ENCODE peak calls at places on chromosomes 11 and 22, in five cellular contexts. L is cardiac muscle cell; R is upper lobe of left lung; M is CD8-positive, alpha-beta memory T cell; U is kidney. Z is an unnamed sample.

GRCh38 chr11:123188508-123189165 is 6.4 kb downstream of the CLMP start:
- DNase-seq in L (peak; percentile 93), R (no peak), M (no peak), U (no peak), Z (no peak)

GRCh38 chr11:40337118-40337517 is 1122.3 kb downstream of the LRRC4C start:
- DNase-seq in L (peak; percentile 1), R (no peak), M (no peak), U (no peak), Z (no peak)

GRCh38 chr11:133163463-133164419 is 368.6 kb downstream of the OPCML start:
- DNase-seq in L (peak; percentile 61), R (no peak), M (no peak), U (no peak), Z (no peak)

GRCh38 chr22:48576333-48577013 is 1251.2 kb downstream of the BRD1 start:
- DNase-seq in L (no peak), R (peak; percentile 85), M (no peak), U (peak; percentile 71), Z (peak; percentile 37)

GRCh38 chr11:77590194-77590591 is 440 bp downstream of the AQP11 start:
- DNase-seq in L (peak; percentile 48), R (no peak), M (peak; percentile 14), U (no peak), Z (no peak)

GRCh38 chr11:89491141-89491690 is at the start of gene NOX4:
- DNase-seq in L (peak; percentile 73), R (peak; percentile 89), M (no peak), U (peak; percentile 80), Z (peak; percentile 50)

GRCh38 chr11:46947399-46948077 is 11.0 kb downstream of the CSTPP1 start:
- DNase-seq in L (no peak), R (no peak), M (no peak), U (no peak), Z (no peak)

GRCh38 chr22:29520851-29521250 is 32.7 kb downstream of the THOC5 start:
- DNase-seq in L (peak; percentile 82), R (no peak), M (no peak), U (no peak), Z (no peak)

GRCh38 chr11:72308226-72309073 is 64.5 kb upstream of the PHOX2A start:
- DNase-seq in L (peak; percentile 91), R (peak; percentile 39), M (no peak), U (no peak), Z (no peak)

GRCh38 chr11:503179-503981 is 3.7 kb downstream of the RNH1 start:
- DNase-seq in L (peak; percentile 84), R (peak; percentile 88), M (no peak), U (no peak), Z (peak; percentile 86)

GRCh38 chr11:2929880-2930704 is 872 bp upstream of the PHLDA2 start:
- DNase-seq in L (peak; percentile 33), R (peak; percentile 91), M (no peak), U (peak; percentile 83), Z (peak; percentile 68)

GRCh38 chr11:85725510-85726258 is 39.7 kb upstream of the CCDC89 start:
- DNase-seq in L (peak; percentile 85), R (no peak), M (no peak), U (no peak), Z (no peak)

GRCh38 chr11:45930031-45930794 is 7.8 kb downstream of the LARGE2 start:
- DNase-seq in L (no peak), R (peak; percentile 69), M (peak; percentile 31), U (peak; percentile 87), Z (peak; percentile 74)

GRCh38 chr11:8338138-8338537 is 74.5 kb upstream of the LMO1 start:
- DNase-seq in L (peak; percentile 57), R (no peak), M (no peak), U (no peak), Z (peak; percentile 72)

GRCh38 chr22:35587447-35587870 is 29.7 kb downstream of the MB start:
- DNase-seq in L (no peak), R (no peak), M (no peak), U (peak; percentile 76), Z (peak; percentile 80)

GRCh38 chr22:35708453-35708852 is 9.2 kb upstream of the APOL5 start:
- DNase-seq in L (peak; percentile 53), R (no peak), M (no peak), U (no peak), Z (no peak)

GRCh38 chr22:26483043-26483438 is 542 bp downstream of the HPS4 start:
- DNase-seq in L (no peak), R (no peak), M (no peak), U (no peak), Z (no peak)

GRCh38 chr22:29268511-29269229 is 602 bp downstream of the EWSR1 start:
- DNase-seq in L (peak; percentile 86), R (peak; percentile 94), M (no peak), U (peak; percentile 88), Z (peak; percentile 75)

GRCh38 chr11:121964591-121964990 is 151.4 kb downstream of the BLID start:
- DNase-seq in L (peak; percentile 38), R (no peak), M (no peak), U (no peak), Z (no peak)

GRCh38 chr11:128904872-128905344 is 13.8 kb downstream of the KCNJ5 start:
- DNase-seq in L (no peak), R (no peak), M (no peak), U (no peak), Z (peak; percentile 65)

GRCh38 chr22:37258005-37258790 is 14.1 kb upstream of the RAC2 start:
- DNase-seq in L (no peak), R (no peak), M (no peak), U (no peak), Z (no peak)

DNA sequence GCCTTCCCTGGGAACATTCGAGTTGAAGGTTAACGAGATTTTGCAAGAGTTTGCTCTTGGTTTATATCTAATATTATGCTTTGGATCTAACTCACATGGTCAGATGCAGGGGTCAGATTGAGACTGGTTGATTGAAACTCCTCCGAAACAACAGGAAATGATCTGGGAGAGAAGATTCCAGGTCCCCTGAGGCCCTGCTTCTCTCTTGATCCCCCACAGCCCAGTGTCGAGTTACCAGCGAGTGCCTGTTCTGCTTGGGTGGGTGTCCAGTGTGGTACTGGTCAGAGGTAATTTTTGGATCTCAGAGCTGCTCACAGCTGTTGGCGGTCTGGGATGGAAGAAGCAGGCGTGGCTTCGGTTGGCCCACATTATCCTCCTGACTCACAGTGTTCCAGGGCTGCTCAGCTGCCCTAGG is 9.2 kb downstream of the FBLN1 start:
- DNase-seq in L (peak; percentile 93), R (no peak), M (no peak), U (peak; percentile 90), Z (no peak)
- H3K27ac ChIP-seq in L (peak overlapping the region; percentile 69), R (peak overlapping the region; percentile 75), M (no peak overlapping the region), U (peak overlapping the region; percentile 9), Z (no peak overlapping the region)

GRCh38 chr22:40257979-40258378 is 80.3 kb downstream of the TNRC6B start:
- DNase-seq in L (peak; percentile 48), R (no peak), M (no peak), U (no peak), Z (no peak)
- H3K27ac ChIP-seq in L (no peak overlapping the region), R (peak overlapping the region; percentile 54), M (no peak overlapping the region), U (no peak overlapping the region), Z (no peak overlapping the region)

GRCh38 chr11:64051297-64051696 is 15.6 kb downstream of the FLRT1 start:
- DNase-seq in L (no peak), R (peak; percentile 70), M (no peak), U (no peak), Z (no peak)

GRCh38 chr11:64052436-64052835 is 16.7 kb downstream of the FLRT1 start:
- DNase-seq in L (no peak), R (no peak), M (no peak), U (no peak), Z (no peak)

GRCh38 chr11:64048042-64048854 is 12.5 kb downstream of the FLRT1 start:
- DNase-seq in L (no peak), R (peak; percentile 70), M (no peak), U (no peak), Z (no peak)

GRCh38 chr11:64052938-64053622 is 17.3 kb downstream of the FLRT1 start:
- DNase-seq in L (no peak), R (peak; percentile 54), M (no peak), U (no peak), Z (no peak)

DNA sequence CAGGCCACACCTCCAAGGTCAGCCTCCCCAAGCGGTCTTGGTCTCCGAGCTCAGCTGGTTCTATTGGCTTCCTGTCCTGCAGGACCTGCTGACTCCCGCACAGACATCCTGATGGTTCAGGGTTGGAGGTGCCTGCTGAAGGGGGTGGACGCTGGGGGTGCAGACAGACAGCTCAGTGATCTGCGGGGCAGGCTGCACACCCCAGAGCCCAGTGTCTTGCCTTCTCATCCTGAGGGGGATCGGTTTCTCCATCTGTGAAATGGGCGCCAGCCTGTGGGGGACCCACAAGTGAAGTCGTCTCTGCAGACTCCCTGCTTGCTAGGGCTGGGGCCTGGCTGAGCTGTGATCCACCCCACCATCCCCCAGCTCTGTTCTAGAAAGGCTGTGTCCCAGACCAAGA is 13.8 kb downstream of the FLRT1 start:
- DNase-seq in L (no peak), R (no peak), M (no peak), U (no peak), Z (no peak)
- H3K27ac ChIP-seq in L (no peak overlapping the region), R (no peak overlapping the region), M (no peak overlapping the region), U (no peak overlapping the region), Z (no peak overlapping the region)

DNA sequence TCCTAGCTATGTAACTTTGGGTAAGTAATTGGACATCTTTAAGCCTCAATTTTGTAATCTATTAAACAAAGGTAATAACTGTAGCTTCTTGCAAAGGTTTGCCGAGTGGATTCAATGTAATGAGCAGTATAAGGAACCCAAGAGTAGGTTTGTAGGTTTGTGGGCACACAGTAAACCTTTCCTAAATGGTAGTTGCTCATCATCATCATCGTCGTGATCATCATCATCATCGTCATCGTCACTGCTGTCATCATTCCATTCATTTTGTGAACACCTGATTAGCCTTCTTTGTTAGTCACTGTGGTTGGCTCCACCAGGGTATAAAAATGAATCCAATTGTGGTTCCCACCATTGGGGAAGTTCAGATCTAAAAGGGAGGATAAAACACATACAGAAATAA is 223.1 kb upstream of the KIRREL3 start:
- DNase-seq in L (no peak), R (no peak), M (no peak), U (no peak), Z (no peak)
- H3K27ac ChIP-seq in L (no peak overlapping the region), R (no peak overlapping the region), M (no peak overlapping the region), U (no peak overlapping the region), Z (no peak overlapping the region)

GRCh38 chr11:109940816-109941215 is 152.4 kb upstream of the ZC3H12C start:
- DNase-seq in L (peak; percentile 68), R (no peak), M (no peak), U (no peak), Z (no peak)

GRCh38 chr11:109946322-109946846 is 146.8 kb upstream of the ZC3H12C start:
- DNase-seq in L (peak; percentile 98), R (no peak), M (peak; percentile 5), U (peak; percentile 88), Z (peak; percentile 88)

GRCh38 chr11:109945626-109946321 is 147.4 kb upstream of the ZC3H12C start:
- DNase-seq in L (no peak), R (no peak), M (no peak), U (no peak), Z (no peak)
- H3K27ac ChIP-seq in L (no peak overlapping the region), R (peak overlapping the region; percentile 80), M (no peak overlapping the region), U (no peak overlapping the region), Z (peak overlapping the region; percentile 74)

Z was measured in lower lobe of right lung.